ENCODE peak calls at places on chromosome 4, in five cellular contexts. R is left ventricle myocardium inferior, N is H1, D is BJ, Q is uterus. E is an unnamed sample.

GRCh38 chr4:41135761-41136160 is 78.6 kb downstream of the APBB2 start:
- DNase-seq in R (no peak), N (no peak), D (no peak), Q (no peak), E (no peak)

GRCh38 chr4:157221426-157221894 is 932 bp downstream of the GRIA2 start:
- DNase-seq in R (no peak), N (no peak), D (no peak), Q (peak), E (no peak)

GRCh38 chr4:146495277-146495676 is 26.5 kb downstream of the SLC10A7 start:
- DNase-seq in R (no peak), N (no peak), D (no peak), Q (no peak), E (no peak)

GRCh38 chr4:2076908-2077534 is 17.9 kb downstream of the NAT8L start:
- DNase-seq in R (no peak), N (no peak), D (no peak), Q (no peak), E (no peak)

GRCh38 chr4:3286335-3287175 is 6.3 kb upstream of the RGS12 start:
- DNase-seq in R (no peak), N (no peak), D (no peak), Q (no peak), E (no peak)

GRCh38 chr4:3244002-3244401 is 5.0 kb upstream of the MSANTD1 start:
- DNase-seq in R (no peak), N (no peak), D (no peak), Q (no peak), E (no peak)

GRCh38 chr4:183097251-183098079 is 1.6 kb upstream of the WWC2 start:
- DNase-seq in R (peak), N (no peak), D (no peak), Q (peak), E (no peak)

GRCh38 chr4:98658287-98659105 is at the start of gene TSPAN5:
- DNase-seq in R (peak), N (no peak), D (no peak), Q (peak), E (no peak)

GRCh38 chr4:173057442-173057841 is 111.2 kb upstream of the GALNT7 start:
- DNase-seq in R (no peak), N (no peak), D (no peak), Q (no peak), E (no peak)

GRCh38 chr4:6703786-6704185 is 5.9 kb downstream of the MRFAP1L1 start:
- DNase-seq in R (no peak), N (no peak), D (no peak), Q (no peak), E (no peak)

GRCh38 chr4:152540293-152540674 is 4.4 kb upstream of the FBXW7 start:
- DNase-seq in R (no peak), N (no peak), D (no peak), Q (no peak), E (no peak)

GRCh38 chr4:7772708-7773385 is 166.8 kb downstream of the AFAP1 start:
- DNase-seq in R (peak), N (no peak), D (no peak), Q (peak), E (no peak)

GRCh38 chr4:82437285-82438005 is 7.1 kb downstream of the ENOPH1 start:
- DNase-seq in R (no peak), N (no peak), D (no peak), Q (no peak), E (no peak)

GRCh38 chr4:146975535-146975934 is 29.9 kb upstream of the TTC29 start:
- DNase-seq in R (no peak), N (no peak), D (no peak), Q (no peak), E (no peak)

GRCh38 chr4:187478292-187479205 is 517.0 kb upstream of the ZFP42 start:
- DNase-seq in R (no peak), N (no peak), D (peak), Q (no peak), E (no peak)

GRCh38 chr4:5036239-5036638 is 15.0 kb upstream of the STK32B start:
- DNase-seq in R (no peak), N (no peak), D (no peak), Q (no peak), E (no peak)

GRCh38 chr4:188196134-188196735 is 57.0 kb downstream of the TRIML1 start:
- DNase-seq in R (no peak), N (no peak), D (no peak), Q (no peak), E (no peak)

GRCh38 chr4:139711461-139711860 is 45.8 kb downstream of the MGST2 start:
- DNase-seq in R (no peak), N (no peak), D (no peak), Q (no peak), E (no peak)

GRCh38 chr4:140757220-140757607 is 1.0 kb upstream of the TBC1D9 start:
- DNase-seq in R (no peak), N (no peak), D (no peak), Q (no peak), E (no peak)
- H3K4me3 ChIP-seq in R (peak), N (no peak), D (peak), Q (peak), E (peak)

GRCh38 chr4:137203601-137204000 is 328.7 kb downstream of the PCDH18 start:
- DNase-seq in R (no peak), N (no peak), D (no peak), Q (no peak), E (no peak)
- TF ChIP-seq CTCF in R (no peak), N (no peak), D (no peak), Q (no peak), E (no peak)

DNA sequence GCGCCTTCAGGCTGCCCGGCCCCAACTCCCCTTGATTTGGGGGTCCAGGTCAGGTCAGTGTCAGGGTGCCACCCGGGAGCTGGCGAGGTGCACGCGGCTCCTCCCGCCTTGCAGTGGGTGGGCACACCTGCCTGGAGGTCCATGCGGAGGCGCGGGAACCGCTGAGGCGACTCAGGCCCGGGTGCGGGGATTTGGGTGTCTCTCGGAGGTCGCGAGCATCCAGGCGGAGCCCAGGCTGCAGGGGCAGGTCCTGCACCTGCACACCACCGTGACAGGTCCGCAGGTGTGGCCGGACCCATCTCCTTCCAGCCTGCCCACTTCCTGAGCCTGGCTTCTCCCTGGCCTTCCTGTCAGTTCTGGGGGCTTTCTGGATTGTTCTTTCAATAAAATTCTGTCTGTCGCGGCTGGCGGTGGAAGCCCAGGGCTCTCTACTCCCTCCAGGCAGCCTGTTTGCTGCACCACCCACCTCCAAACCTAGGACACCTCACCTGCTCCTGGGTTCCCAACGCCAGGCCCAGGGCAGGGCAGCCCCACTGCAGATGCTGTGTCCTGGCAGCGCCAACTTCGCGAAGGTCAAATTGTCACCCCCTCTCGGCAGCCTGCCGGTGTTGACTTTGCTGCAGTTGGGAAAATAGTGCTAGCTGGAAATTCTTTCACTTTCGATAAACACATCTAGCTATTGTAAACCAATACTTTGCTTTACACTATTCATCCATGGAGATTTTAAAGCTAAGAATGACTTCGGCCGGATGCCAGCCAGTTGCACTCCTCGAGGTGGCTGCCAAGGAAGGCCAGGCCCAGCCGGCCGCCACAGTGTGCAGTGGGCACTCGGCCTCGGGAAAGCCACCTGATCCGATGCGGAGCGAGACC is 35.9 kb downstream of the FGFRL1 start:
- DNase-seq in R (peak), N (no peak), D (no peak), Q (peak), E (no peak)
- H3K4me3 ChIP-seq in R (peak), N (no peak), D (peak), Q (no peak), E (peak)

GRCh38 chr4:128837198-128837597 is 27.7 kb downstream of the JADE1 start:
- DNase-seq in R (no peak), N (no peak), D (no peak), Q (no peak), E (no peak)

GRCh38 chr4:128844931-128845330 is 35.4 kb downstream of the JADE1 start:
- DNase-seq in R (peak), N (no peak), D (no peak), Q (no peak), E (no peak)

GRCh38 chr4:128841402-128841801 is 31.9 kb downstream of the JADE1 start:
- DNase-seq in R (no peak), N (no peak), D (no peak), Q (no peak), E (no peak)

GRCh38 chr4:128837679-128838078 is 28.2 kb downstream of the JADE1 start:
- DNase-seq in R (no peak), N (no peak), D (no peak), Q (no peak), E (no peak)

DNA sequence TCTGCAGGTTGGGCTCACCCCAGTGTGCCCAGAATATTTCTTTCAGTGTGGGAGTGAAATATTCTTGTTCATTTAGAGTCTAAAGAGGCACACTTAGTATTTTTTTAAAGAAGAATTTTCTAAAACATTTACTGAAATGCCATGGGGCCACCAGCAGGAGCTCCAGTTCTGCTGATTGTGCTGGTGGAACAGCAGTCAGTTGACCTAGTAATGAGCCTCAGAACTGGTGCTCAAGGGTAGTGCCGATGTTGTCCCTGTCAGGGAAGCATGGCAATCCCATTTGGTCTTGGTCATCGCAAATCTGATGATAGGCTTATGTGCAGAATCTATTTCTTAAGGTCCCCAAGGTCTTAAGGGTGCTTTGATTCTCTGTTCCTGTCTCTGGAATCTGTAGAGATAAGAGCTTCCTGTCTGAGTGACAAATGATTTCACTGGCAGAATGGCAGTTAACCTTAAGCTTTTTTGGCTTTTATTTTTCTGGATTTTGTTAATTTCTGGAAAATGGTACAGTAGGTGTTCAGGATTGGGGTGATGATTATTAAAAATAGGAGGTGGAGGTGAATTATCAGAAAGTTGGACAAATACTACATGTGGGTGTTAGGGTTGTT is 31.3 kb downstream of the JADE1 start:
- DNase-seq in R (no peak), N (no peak), D (no peak), Q (no peak), E (no peak)
- TF ChIP-seq CTCF in R (no peak), N (no peak), D (no peak), Q (no peak), E (no peak)

GRCh38 chr4:116023049-116023448 is 909.6 kb upstream of the NDST4 start:
- DNase-seq in R (no peak), N (no peak), D (no peak), Q (no peak), E (no peak)

GRCh38 chr4:116016201-116016600 is 902.8 kb upstream of the NDST4 start:
- DNase-seq in R (no peak), N (no peak), D (no peak), Q (no peak), E (no peak)

GRCh38 chr4:116018831-116019230 is 905.4 kb upstream of the NDST4 start:
- DNase-seq in R (no peak), N (no peak), D (no peak), Q (no peak), E (no peak)

GRCh38 chr4:116015549-116015948 is 902.1 kb upstream of the NDST4 start:
- DNase-seq in R (no peak), N (no peak), D (no peak), Q (no peak), E (no peak)

DNA sequence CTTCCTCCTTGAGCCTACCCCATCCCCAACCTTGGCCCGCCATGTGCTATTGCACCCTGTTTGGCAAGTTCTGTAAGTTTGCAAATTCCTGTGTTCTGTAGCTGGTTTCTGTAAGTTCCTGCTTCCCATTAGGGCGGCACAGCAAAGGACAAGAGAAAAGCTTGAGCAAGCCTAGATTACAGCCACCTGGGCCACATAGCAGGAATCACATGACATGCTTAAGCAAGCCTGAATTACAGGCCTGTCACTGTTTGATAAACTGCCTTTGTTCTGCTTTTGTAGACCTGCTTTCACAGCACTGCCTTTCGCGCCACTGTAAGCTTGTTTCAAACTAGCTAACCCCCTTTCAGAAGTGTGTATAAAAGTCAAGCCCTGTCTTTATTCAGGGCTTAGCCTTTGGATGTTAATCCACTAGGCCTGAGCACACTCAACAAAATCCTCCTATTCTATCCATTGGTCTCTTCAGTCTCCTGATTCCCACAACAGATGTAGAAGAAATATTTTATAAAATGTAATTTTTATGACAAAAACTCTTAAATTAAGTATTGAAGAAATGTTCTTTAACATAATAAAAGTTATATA is 906.8 kb upstream of the NDST4 start:
- DNase-seq in R (no peak), N (no peak), D (no peak), Q (no peak), E (no peak)
- H3K4me3 ChIP-seq in R (no peak), N (no peak), D (no peak), Q (no peak), E (no peak)

GRCh38 chr4:113358784-113359183 is 309.3 kb downstream of the ANK2 start:
- DNase-seq in R (no peak), N (no peak), D (no peak), Q (no peak), E (no peak)
- TF ChIP-seq CTCF in R (no peak), N (no peak), D (no peak), Q (no peak), E (peak)

DNA sequence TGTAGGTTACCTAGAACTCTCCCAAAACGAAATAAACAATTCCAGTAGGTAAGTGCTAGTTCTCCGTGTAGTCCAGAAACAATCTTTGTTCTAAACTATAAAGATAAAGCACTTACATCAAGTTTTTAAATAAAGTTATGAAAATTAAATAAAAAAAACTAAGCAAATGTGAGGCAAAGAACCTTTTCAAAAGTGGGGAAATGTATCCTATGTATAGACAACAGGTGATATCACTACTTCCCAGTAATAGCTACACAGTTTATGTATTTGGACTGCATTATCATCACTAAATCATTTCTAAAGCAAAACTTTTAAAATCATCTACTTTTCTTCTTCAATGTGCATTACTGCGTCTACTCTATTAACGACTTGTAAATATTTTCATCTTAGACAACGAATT is 2.0 kb downstream of the YTHDC1 start:
- DNase-seq in R (no peak), N (no peak), D (no peak), Q (no peak), E (no peak)
- H3K4me3 ChIP-seq in R (peak), N (peak), D (peak), Q (peak), E (peak)

GRCh38 chr4:54427826-54428225 is 198.7 kb downstream of the PDGFRA start:
- DNase-seq in R (no peak), N (no peak), D (no peak), Q (no peak), E (no peak)

GRCh38 chr4:54428940-54429339 is 199.8 kb downstream of the PDGFRA start:
- DNase-seq in R (no peak), N (no peak), D (no peak), Q (no peak), E (no peak)

DNA sequence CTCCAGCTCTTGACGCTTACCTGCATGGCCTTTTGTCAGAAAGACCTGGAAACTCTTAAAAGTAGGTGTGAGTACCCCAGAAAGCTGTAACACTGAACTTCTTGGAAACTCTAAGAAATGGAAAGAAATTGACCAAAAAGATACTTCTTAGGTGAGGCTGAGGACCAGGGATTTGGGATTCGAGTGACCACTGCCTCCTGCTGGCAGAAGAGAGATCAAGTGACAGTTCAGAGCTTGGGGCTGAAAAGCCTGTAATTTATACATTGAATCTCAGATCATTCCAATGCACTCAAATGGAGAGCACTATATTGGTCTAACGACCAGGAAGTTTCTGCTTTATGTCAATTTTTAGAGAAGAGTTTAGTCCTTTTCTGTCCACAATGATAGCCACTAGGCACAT is 204.6 kb downstream of the PDGFRA start:
- DNase-seq in R (no peak), N (no peak), D (no peak), Q (no peak), E (no peak)
- TF ChIP-seq CTCF in R (peak), N (peak), D (peak), Q (no peak), E (peak)